ENCODE peak calls at places on chromosome X, in ten cellular contexts. One of them, this sample, is unnamed.
A peak's percentile ranks its signal among the peaks of the same experiment; 100 is the strongest.

GRCh38 chrX:20378291-20378920 is 111.7 kb upstream of the RPS6KA3 start:
- DNase-seq in spleen: no peak
- DNase-seq in PC-3: peak; percentile 92
- DNase-seq in heart right ventricle: no peak
- DNase-seq in psoas muscle: no peak
- DNase-seq in body of pancreas: no peak
- DNase-seq in pancreas: no peak
- DNase-seq in uterus: no peak
- DNase-seq in thoracic aorta: no peak
- DNase-seq in adipocyte: no peak
- DNase-seq in this sample: no peak

GRCh38 chrX:37599735-37600134 is 28.3 kb downstream of the LANCL3 start:
- DNase-seq in spleen: no peak
- DNase-seq in PC-3: peak; percentile 82
- DNase-seq in heart right ventricle: no peak
- DNase-seq in psoas muscle: no peak
- DNase-seq in body of pancreas: peak; percentile 59
- DNase-seq in pancreas: peak; percentile 46
- DNase-seq in uterus: no peak
- DNase-seq in thoracic aorta: no peak
- DNase-seq in adipocyte: no peak
- DNase-seq in this sample: no peak

GRCh38 chrX:134548257-134548732 is 88.3 kb downstream of the HPRT1 start:
- DNase-seq in spleen: no peak
- DNase-seq in PC-3: peak; percentile 21
- DNase-seq in heart right ventricle: no peak
- DNase-seq in psoas muscle: no peak
- DNase-seq in body of pancreas: no peak
- DNase-seq in pancreas: no peak
- DNase-seq in uterus: no peak
- DNase-seq in thoracic aorta: no peak
- DNase-seq in adipocyte: no peak
- DNase-seq in this sample: peak; percentile 27

GRCh38 chrX:150324035-150324728 is 38.9 kb upstream of the MAMLD1 start:
- DNase-seq in spleen: no peak
- DNase-seq in PC-3: peak; percentile 71
- DNase-seq in heart right ventricle: no peak
- DNase-seq in psoas muscle: no peak
- DNase-seq in body of pancreas: peak; percentile 10
- DNase-seq in pancreas: peak; percentile 19
- DNase-seq in uterus: no peak
- DNase-seq in thoracic aorta: no peak
- DNase-seq in adipocyte: peak; percentile 58
- DNase-seq in this sample: no peak

GRCh38 chrX:30665471-30665870 is 12.2 kb downstream of the GK start:
- DNase-seq in spleen: no peak
- DNase-seq in PC-3: no peak
- DNase-seq in heart right ventricle: no peak
- DNase-seq in psoas muscle: no peak
- DNase-seq in body of pancreas: no peak
- DNase-seq in pancreas: no peak
- DNase-seq in uterus: no peak
- DNase-seq in thoracic aorta: no peak
- DNase-seq in adipocyte: no peak
- DNase-seq in this sample: no peak

GRCh38 chrX:22060451-22060940 is 28.4 kb downstream of the PHEX start:
- DNase-seq in spleen: no peak
- DNase-seq in PC-3: peak; percentile 79
- DNase-seq in heart right ventricle: no peak
- DNase-seq in psoas muscle: no peak
- DNase-seq in body of pancreas: no peak
- DNase-seq in pancreas: no peak
- DNase-seq in uterus: no peak
- DNase-seq in thoracic aorta: no peak
- DNase-seq in adipocyte: peak; percentile 58
- DNase-seq in this sample: no peak

GRCh38 chrX:68462653-68463052 is 29.4 kb upstream of the OPHN1 start:
- DNase-seq in spleen: no peak
- DNase-seq in PC-3: peak; percentile 57
- DNase-seq in heart right ventricle: peak; percentile 47
- DNase-seq in psoas muscle: no peak
- DNase-seq in body of pancreas: peak; percentile 13
- DNase-seq in pancreas: no peak
- DNase-seq in uterus: peak; percentile 26
- DNase-seq in thoracic aorta: no peak
- DNase-seq in adipocyte: peak; percentile 62
- DNase-seq in this sample: peak; percentile 60

GRCh38 chrX:30786374-30786773 is 102.7 kb downstream of the TAB3 start:
- DNase-seq in spleen: no peak
- DNase-seq in PC-3: peak; percentile 11
- DNase-seq in heart right ventricle: no peak
- DNase-seq in psoas muscle: no peak
- DNase-seq in body of pancreas: no peak
- DNase-seq in pancreas: no peak
- DNase-seq in uterus: no peak
- DNase-seq in thoracic aorta: no peak
- DNase-seq in adipocyte: no peak
- DNase-seq in this sample: no peak

GRCh38 chrX:48107717-48108116 is 22.7 kb upstream of the SPACA5B start:
- DNase-seq in spleen: no peak
- DNase-seq in PC-3: no peak
- DNase-seq in heart right ventricle: no peak
- DNase-seq in psoas muscle: no peak
- DNase-seq in body of pancreas: no peak
- DNase-seq in pancreas: no peak
- DNase-seq in uterus: no peak
- DNase-seq in thoracic aorta: no peak
- DNase-seq in adipocyte: no peak
- DNase-seq in this sample: no peak

GRCh38 chrX:41933546-41933945 is 10.2 kb upstream of the CASK start:
- DNase-seq in spleen: no peak
- DNase-seq in PC-3: no peak
- DNase-seq in heart right ventricle: no peak
- DNase-seq in psoas muscle: no peak
- DNase-seq in body of pancreas: no peak
- DNase-seq in pancreas: no peak
- DNase-seq in uterus: no peak
- DNase-seq in thoracic aorta: no peak
- DNase-seq in adipocyte: no peak
- DNase-seq in this sample: no peak

GRCh38 chrX:57137481-57137880 is 284 bp upstream of the SPIN2A start:
- DNase-seq in spleen: no peak
- DNase-seq in PC-3: no peak
- DNase-seq in heart right ventricle: no peak
- DNase-seq in psoas muscle: no peak
- DNase-seq in body of pancreas: no peak
- DNase-seq in pancreas: no peak
- DNase-seq in uterus: no peak
- DNase-seq in thoracic aorta: no peak
- DNase-seq in adipocyte: peak; percentile 52
- DNase-seq in this sample: peak; percentile 63

GRCh38 chrX:132786217-132786616 is 172.2 kb downstream of the HS6ST2 start:
- DNase-seq in spleen: no peak
- DNase-seq in PC-3: peak; percentile 46
- DNase-seq in heart right ventricle: no peak
- DNase-seq in psoas muscle: no peak
- DNase-seq in body of pancreas: no peak
- DNase-seq in pancreas: no peak
- DNase-seq in uterus: no peak
- DNase-seq in thoracic aorta: no peak
- DNase-seq in adipocyte: peak; percentile 2
- DNase-seq in this sample: no peak

GRCh38 chrX:15194136-15194535 is 75.7 kb downstream of the ASB9 start:
- DNase-seq in spleen: no peak
- DNase-seq in PC-3: no peak
- DNase-seq in heart right ventricle: no peak
- DNase-seq in psoas muscle: no peak
- DNase-seq in body of pancreas: no peak
- DNase-seq in pancreas: no peak
- DNase-seq in uterus: no peak
- DNase-seq in thoracic aorta: no peak
- DNase-seq in adipocyte: peak; percentile 10
- DNase-seq in this sample: no peak

GRCh38 chrX:349196-349595 is 30.6 kb upstream of the GTPBP6 start:
- DNase-seq in spleen: peak; percentile 64
- DNase-seq in PC-3: no peak
- DNase-seq in heart right ventricle: no peak
- DNase-seq in psoas muscle: peak; percentile 52
- DNase-seq in body of pancreas: no peak
- DNase-seq in pancreas: no peak
- DNase-seq in uterus: no peak
- DNase-seq in thoracic aorta: no peak
- DNase-seq in adipocyte: no peak
- DNase-seq in this sample: no peak

GRCh38 chrX:41733939-41734338 is 10.0 kb downstream of the GPR82 start:
- DNase-seq in spleen: no peak
- DNase-seq in PC-3: no peak
- DNase-seq in heart right ventricle: no peak
- DNase-seq in psoas muscle: no peak
- DNase-seq in body of pancreas: no peak
- DNase-seq in pancreas: no peak
- DNase-seq in uterus: no peak
- DNase-seq in thoracic aorta: no peak
- DNase-seq in adipocyte: no peak
- DNase-seq in this sample: no peak

GRCh38 chrX:118526149-118526548 is 30.5 kb downstream of the DOCK11 start:
- DNase-seq in spleen: no peak
- DNase-seq in PC-3: no peak
- DNase-seq in heart right ventricle: no peak
- DNase-seq in psoas muscle: no peak
- DNase-seq in body of pancreas: no peak
- DNase-seq in pancreas: no peak
- DNase-seq in uterus: no peak
- DNase-seq in thoracic aorta: no peak
- DNase-seq in adipocyte: no peak
- DNase-seq in this sample: no peak

GRCh38 chrX:7654316-7654715 is 188.7 kb upstream of the VCX start:
- DNase-seq in spleen: no peak
- DNase-seq in PC-3: no peak
- DNase-seq in heart right ventricle: no peak
- DNase-seq in psoas muscle: no peak
- DNase-seq in body of pancreas: no peak
- DNase-seq in pancreas: no peak
- DNase-seq in uterus: no peak
- DNase-seq in thoracic aorta: no peak
- DNase-seq in adipocyte: no peak
- DNase-seq in this sample: no peak

GRCh38 chrX:153922286-153922573 is 3.8 kb downstream of the ARHGAP4 start:
- DNase-seq in spleen: no peak
- DNase-seq in PC-3: no peak
- DNase-seq in heart right ventricle: no peak
- DNase-seq in psoas muscle: no peak
- DNase-seq in body of pancreas: no peak
- DNase-seq in pancreas: no peak
- DNase-seq in uterus: no peak
- DNase-seq in thoracic aorta: no peak
- DNase-seq in adipocyte: no peak
- DNase-seq in this sample: no peak
- H3K4me1 ChIP-seq in spleen: peaks cover 65% of the 10 kb centered on the region
- H3K4me1 ChIP-seq in PC-3: peaks cover 8% of the 10 kb centered on the region
- H3K4me1 ChIP-seq in heart right ventricle: peaks cover 52% of the 10 kb centered on the region
- H3K4me1 ChIP-seq in psoas muscle: peaks cover 25% of the 10 kb centered on the region
- H3K4me1 ChIP-seq in body of pancreas: peaks cover 16% of the 10 kb centered on the region
- H3K4me1 ChIP-seq in pancreas: no peaks in the 10 kb centered on the region
- H3K4me1 ChIP-seq in uterus: peaks cover 6% of the 10 kb centered on the region
- H3K4me1 ChIP-seq in thoracic aorta: no peaks in the 10 kb centered on the region
- H3K4me1 ChIP-seq in adipocyte: peaks cover 19% of the 10 kb centered on the region
- H3K4me1 ChIP-seq in this sample: peaks cover 7% of the 10 kb centered on the region

DNA sequence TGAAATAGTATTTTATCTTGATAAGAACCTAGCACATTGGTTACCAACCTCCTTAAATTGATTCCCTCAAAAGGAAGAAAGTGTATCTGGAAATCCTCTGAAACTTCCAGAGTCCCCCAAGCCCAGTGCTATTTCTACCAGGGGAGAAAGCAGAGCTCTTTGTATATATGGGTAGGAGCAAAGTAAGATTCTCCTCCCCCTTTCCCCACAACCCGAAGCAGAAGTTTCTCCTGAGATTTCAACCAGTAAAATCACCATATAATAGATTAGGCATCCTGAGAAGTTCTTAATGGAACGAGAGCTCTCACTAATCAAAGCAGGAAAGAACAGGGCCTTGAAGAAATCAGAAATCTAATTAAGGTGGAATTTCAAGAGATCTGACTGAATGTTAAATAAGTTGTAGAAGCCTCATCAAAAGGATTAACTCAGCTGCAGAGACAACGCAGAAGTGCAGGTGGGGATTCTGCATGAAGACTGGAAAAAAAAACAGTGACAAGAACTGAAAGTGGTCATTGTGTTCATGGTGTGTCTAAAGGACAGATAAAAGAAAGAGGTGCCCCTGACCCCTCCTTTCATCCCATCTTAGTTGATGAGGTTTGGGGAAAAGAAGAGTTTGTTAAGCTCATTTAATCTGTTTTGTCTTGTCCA is 39.1 kb downstream of the VSIG4 start:
- DNase-seq in spleen: no peak
- DNase-seq in PC-3: no peak
- DNase-seq in heart right ventricle: no peak
- DNase-seq in psoas muscle: no peak
- DNase-seq in body of pancreas: no peak
- DNase-seq in pancreas: no peak
- DNase-seq in uterus: no peak
- DNase-seq in thoracic aorta: no peak
- DNase-seq in adipocyte: no peak
- DNase-seq in this sample: no peak
- H3K4me1 ChIP-seq in spleen: peaks cover 34% of the 10 kb centered on the region
- H3K4me1 ChIP-seq in PC-3: no peaks in the 10 kb centered on the region
- H3K4me1 ChIP-seq in heart right ventricle: no peaks in the 10 kb centered on the region
- H3K4me1 ChIP-seq in psoas muscle: no peaks in the 10 kb centered on the region
- H3K4me1 ChIP-seq in body of pancreas: no peaks in the 10 kb centered on the region
- H3K4me1 ChIP-seq in pancreas: no peaks in the 10 kb centered on the region
- H3K4me1 ChIP-seq in uterus: no peaks in the 10 kb centered on the region
- H3K4me1 ChIP-seq in thoracic aorta: no peaks in the 10 kb centered on the region
- H3K4me1 ChIP-seq in adipocyte: no peaks in the 10 kb centered on the region
- H3K4me1 ChIP-seq in this sample: no peaks in the 10 kb centered on the region

DNA sequence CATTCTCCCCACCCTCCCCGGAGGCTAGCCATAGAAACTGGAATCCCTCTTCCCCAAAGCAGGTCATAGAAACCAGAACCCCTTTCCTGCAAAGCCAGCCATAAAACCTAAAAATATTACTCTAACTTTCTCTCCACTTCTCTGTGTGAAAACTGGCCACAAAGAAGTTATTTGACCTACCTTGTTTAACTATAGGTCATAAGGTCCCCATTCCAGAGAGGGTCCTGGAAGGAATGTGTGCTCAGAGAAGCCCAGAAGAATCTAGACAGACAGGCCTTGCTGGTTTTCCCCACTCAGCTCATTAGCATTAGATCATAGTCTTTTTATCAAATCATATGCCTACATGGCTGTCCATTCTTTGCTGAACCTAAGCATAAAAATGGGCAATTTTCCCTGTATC is 52.8 kb upstream of the TEX13A start:
- DNase-seq in spleen: no peak
- DNase-seq in PC-3: peak; percentile 65
- DNase-seq in heart right ventricle: no peak
- DNase-seq in psoas muscle: no peak
- DNase-seq in body of pancreas: no peak
- DNase-seq in pancreas: no peak
- DNase-seq in uterus: no peak
- DNase-seq in thoracic aorta: no peak
- DNase-seq in adipocyte: no peak
- DNase-seq in this sample: peak; percentile 1
- H3K4me1 ChIP-seq in spleen: no peaks in the 10 kb centered on the region
- H3K4me1 ChIP-seq in PC-3: peaks cover 14% of the 10 kb centered on the region
- H3K4me1 ChIP-seq in heart right ventricle: no peaks in the 10 kb centered on the region
- H3K4me1 ChIP-seq in psoas muscle: no peaks in the 10 kb centered on the region
- H3K4me1 ChIP-seq in body of pancreas: no peaks in the 10 kb centered on the region
- H3K4me1 ChIP-seq in pancreas: no peaks in the 10 kb centered on the region
- H3K4me1 ChIP-seq in uterus: no peaks in the 10 kb centered on the region
- H3K4me1 ChIP-seq in thoracic aorta: no peaks in the 10 kb centered on the region
- H3K4me1 ChIP-seq in adipocyte: no peaks in the 10 kb centered on the region
- H3K4me1 ChIP-seq in this sample: no peaks in the 10 kb centered on the region

GRCh38 chrX:153970398-153971123 is 1.1 kb downstream of the HCFC1 start:
- DNase-seq in spleen: peak; percentile 90
- DNase-seq in PC-3: peak; percentile 39
- DNase-seq in heart right ventricle: peak; percentile 47
- DNase-seq in psoas muscle: peak; percentile 78
- DNase-seq in body of pancreas: peak; percentile 31
- DNase-seq in pancreas: no peak
- DNase-seq in uterus: peak; percentile 71
- DNase-seq in thoracic aorta: no peak
- DNase-seq in adipocyte: peak; percentile 60
- DNase-seq in this sample: peak; percentile 63
- H3K4me1 ChIP-seq in spleen: peaks cover 65% of the 10 kb centered on the region
- H3K4me1 ChIP-seq in PC-3: peaks cover 29% of the 10 kb centered on the region
- H3K4me1 ChIP-seq in heart right ventricle: peaks cover 55% of the 10 kb centered on the region
- H3K4me1 ChIP-seq in psoas muscle: peaks cover 45% of the 10 kb centered on the region
- H3K4me1 ChIP-seq in body of pancreas: peaks cover 57% of the 10 kb centered on the region
- H3K4me1 ChIP-seq in pancreas: no peaks in the 10 kb centered on the region
- H3K4me1 ChIP-seq in uterus: peaks cover 5% of the 10 kb centered on the region
- H3K4me1 ChIP-seq in thoracic aorta: peaks cover 19% of the 10 kb centered on the region
- H3K4me1 ChIP-seq in adipocyte: peaks cover 51% of the 10 kb centered on the region
- H3K4me1 ChIP-seq in this sample: peaks cover 12% of the 10 kb centered on the region